ENCODE peak calls at places on chromosomes 3 and 15, in eight cellular contexts. D is ovary; C is CD4-positive, alpha-beta T cell; Z is neural crest cell; F is colonic mucosa; O is retinal pigment epithelial cell; Q is mammary epithelial cell; G is H9. E is an unnamed sample.

GRCh38 chr3:100869787-100870186 is 123.4 kb downstream of the ABI3BP start:
- DNase-seq in D (no peak), C (no peak), Z (no peak), F (no peak), O (no peak), Q (no peak), G (no peak), E (no peak)

GRCh38 chr3:143234521-143234920 is 115.0 kb downstream of the CHST2 start:
- DNase-seq in D (no peak), C (no peak), Z (no peak), F (no peak), O (no peak), Q (no peak), G (no peak), E (no peak)

GRCh38 chr15:52790941-52791751 is 1.0 kb upstream of the ONECUT1 start:
- DNase-seq in D (no peak), C (no peak), Z (peak; percentile 58), F (no peak), O (no peak), Q (no peak), G (peak; percentile 66), E (peak; percentile 56)

GRCh38 chr3:14549256-14549931 is 9.3 kb upstream of the GRIP2 start:
- DNase-seq in D (no peak), C (no peak), Z (no peak), F (no peak), O (no peak), Q (no peak), G (no peak), E (no peak)

GRCh38 chr15:64474846-64475245 is 14.5 kb downstream of the ZNF609 start:
- DNase-seq in D (no peak), C (no peak), Z (no peak), F (no peak), O (no peak), Q (no peak), G (no peak), E (no peak)

GRCh38 chr3:54008099-54008498 is 114.3 kb upstream of the CACNA2D3 start:
- DNase-seq in D (no peak), C (no peak), Z (no peak), F (no peak), O (no peak), Q (peak; percentile 35), G (no peak), E (no peak)

GRCh38 chr15:79290642-79291275 is 8.2 kb downstream of the ANKRD34C start:
- DNase-seq in D (no peak), C (no peak), Z (no peak), F (no peak), O (no peak), Q (no peak), G (no peak), E (no peak)

GRCh38 chr3:120147072-120147871 is 53.0 kb upstream of the GSK3B start:
- DNase-seq in D (no peak), C (peak; percentile 51), Z (no peak), F (peak; percentile 83), O (no peak), Q (peak; percentile 61), G (peak; percentile 41), E (no peak)

GRCh38 chr3:141865101-141865500 is 11.3 kb upstream of the ATP1B3 start:
- DNase-seq in D (no peak), C (no peak), Z (no peak), F (no peak), O (no peak), Q (no peak), G (no peak), E (no peak)

GRCh38 chr3:16234281-16234680 is 30.5 kb downstream of the DPH3 start:
- DNase-seq in D (no peak), C (no peak), Z (no peak), F (no peak), O (no peak), Q (no peak), G (no peak), E (no peak)

GRCh38 chr3:17359911-17360310 is 382.5 kb downstream of the TBC1D5 start:
- DNase-seq in D (no peak), C (no peak), Z (no peak), F (no peak), O (no peak), Q (no peak), G (no peak), E (no peak)

GRCh38 chr15:90929709-90930019 is 2.7 kb downstream of the HDDC3 start:
- DNase-seq in D (no peak), C (no peak), Z (no peak), F (peak; percentile 36), O (no peak), Q (no peak), G (no peak), E (no peak)

GRCh38 chr3:194573680-194574437 is 59.4 kb downstream of the TMEM44 start:
- DNase-seq in D (no peak), C (peak; percentile 14), Z (peak; percentile 19), F (peak; percentile 35), O (no peak), Q (no peak), G (peak; percentile 68), E (peak; percentile 53)

GRCh38 chr15:33858836-33859235 is 109.5 kb upstream of the CHRM5 start:
- DNase-seq in D (no peak), C (no peak), Z (no peak), F (no peak), O (no peak), Q (no peak), G (no peak), E (no peak)

GRCh38 chr15:53658827-53659226 is 100.6 kb downstream of the WDR72 start:
- DNase-seq in D (no peak), C (no peak), Z (no peak), F (no peak), O (no peak), Q (no peak), G (no peak), E (no peak)

GRCh38 chr3:173653781-173654180 is 256.2 kb downstream of the NLGN1 start:
- DNase-seq in D (no peak), C (no peak), Z (no peak), F (no peak), O (no peak), Q (peak; percentile 2), G (no peak), E (no peak)

GRCh38 chr3:142444343-142444742 is 3.5 kb downstream of the XRN1 start:
- DNase-seq in D (no peak), C (no peak), Z (no peak), F (no peak), O (no peak), Q (no peak), G (no peak), E (no peak)

GRCh38 chr3:15181964-15182363 is 24.1 kb upstream of the CAPN7 start:
- DNase-seq in D (no peak), C (no peak), Z (no peak), F (no peak), O (no peak), Q (no peak), G (no peak), E (no peak)

GRCh38 chr15:92899910-92900711 is at the start of gene CHD2:
- DNase-seq in D (peak; percentile 72), C (peak; percentile 58), Z (peak; percentile 64), F (peak; percentile 86), O (peak; percentile 77), Q (peak; percentile 88), G (peak; percentile 90), E (peak; percentile 71)

GRCh38 chr3:53826048-53826447 is 20.2 kb downstream of the CHDH start:
- DNase-seq in D (no peak), C (no peak), Z (no peak), F (no peak), O (no peak), Q (no peak), G (no peak), E (no peak)

GRCh38 chr15:74053941-74054529 is 28.3 kb downstream of the GOLGA6A start:
- DNase-seq in D (peak; percentile 85), C (peak; percentile 63), Z (peak; percentile 71), F (peak; percentile 78), O (no peak), Q (peak; percentile 47), G (peak; percentile 80), E (peak; percentile 82)
- TF ChIP-seq CTCF in D (peak; percentile 39), C (peak; percentile 38), Z (peak; percentile 66), F (peak; percentile 39), O (peak; percentile 66), Q (peak; percentile 36), G (peak; percentile 65), E (peak; percentile 47)

GRCh38 chr15:42796955-42797779 is 60.2 kb upstream of the CDAN1 start:
- DNase-seq in D (no peak), C (no peak), Z (no peak), F (no peak), O (no peak), Q (no peak), G (no peak), E (no peak)
- TF ChIP-seq CTCF in D (no peak), C (no peak), Z (peak; percentile 18), F (no peak), O (no peak), Q (peak; percentile 14), G (no peak), E (no peak)

DNA sequence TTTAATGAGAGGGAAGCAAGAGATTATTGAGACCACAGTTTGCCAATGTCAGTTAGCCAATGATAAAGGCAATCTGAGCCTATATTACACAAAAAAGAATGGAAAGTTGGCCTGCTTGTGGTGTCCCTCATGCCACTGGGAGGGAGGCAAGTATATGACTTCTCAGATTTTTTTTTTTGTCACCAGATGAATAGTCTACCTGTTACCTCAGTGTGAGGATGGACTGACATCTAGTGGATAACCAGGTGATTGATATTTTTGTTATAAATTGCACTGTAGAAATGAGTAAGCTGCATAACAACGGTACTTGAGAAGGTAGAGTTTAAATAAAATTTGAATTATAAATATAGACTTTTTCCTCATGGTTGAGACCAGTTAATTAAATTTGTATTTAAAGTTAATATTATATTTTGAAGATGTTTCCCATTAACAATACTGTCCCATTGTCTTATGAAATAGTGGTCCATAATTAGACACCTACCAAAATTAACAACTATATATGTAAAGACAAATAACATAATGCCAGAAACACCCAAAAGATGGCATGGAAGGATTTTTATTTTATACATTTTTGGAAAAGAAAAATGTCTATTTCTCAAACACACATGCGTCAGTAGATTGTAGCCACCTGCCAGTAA is 237.8 kb upstream of the GADL1 start:
- DNase-seq in D (no peak), C (no peak), Z (no peak), F (no peak), O (peak; percentile 11), Q (peak; percentile 42), G (no peak), E (no peak)
- TF ChIP-seq CTCF in D (no peak), C (peak; percentile 52), Z (peak; percentile 71), F (peak; percentile 32), O (peak; percentile 51), Q (peak; percentile 71), G (peak; percentile 85), E (peak; percentile 42)

GRCh38 chr3:61896251-61896650 is 334.9 kb downstream of the PTPRG start:
- DNase-seq in D (no peak), C (no peak), Z (no peak), F (no peak), O (no peak), Q (no peak), G (no peak), E (no peak)

GRCh38 chr3:61892881-61893280 is 331.5 kb downstream of the PTPRG start:
- DNase-seq in D (no peak), C (no peak), Z (no peak), F (no peak), O (no peak), Q (no peak), G (no peak), E (no peak)

GRCh38 chr3:61893840-61894566 is 332.6 kb downstream of the PTPRG start:
- DNase-seq in D (no peak), C (no peak), Z (no peak), F (no peak), O (no peak), Q (no peak), G (no peak), E (no peak)

GRCh38 chr3:61897848-61898247 is 336.5 kb downstream of the PTPRG start:
- DNase-seq in D (no peak), C (no peak), Z (no peak), F (no peak), O (no peak), Q (no peak), G (no peak), E (no peak)

GRCh38 chr3:61894988-61895935 is 333.9 kb downstream of the PTPRG start:
- DNase-seq in D (peak; percentile 37), C (peak; percentile 11), Z (no peak), F (peak; percentile 88), O (peak; percentile 97), Q (peak; percentile 96), G (peak; percentile 53), E (no peak)
- TF ChIP-seq CTCF in D (no peak), C (no peak), Z (no peak), F (no peak), O (no peak), Q (no peak), G (peak; percentile 30), E (no peak)

E was measured in glutamatergic neuron.